ENCODE peak calls at places on chromosome 20, in six cellular contexts. A is GM19239; F is cardiac fibroblast; R is head of caudate nucleus; W is stimulated activated CD4-positive, alpha-beta T cell treated with anti-CD3 and anti-CD28 coated beads, Interleukin-4, amount 100 ng/mL, for 48 hours; T is pancreas. P is an unnamed sample.

GRCh38 chr20:22248052-22248667 is 336.2 kb downstream of the FOXA2 start:
- DNase-seq in W (no peak), T (no peak), A (no peak), R (no peak), F (no peak), P (no peak)

GRCh38 chr20:13464702-13465101 is 174.0 kb downstream of the TASP1 start:
- DNase-seq in A (no peak), F (no peak), T (no peak), R (no peak), W (no peak), P (no peak)

GRCh38 chr20:10131612-10132345 is 86.9 kb upstream of the SNAP25 start:
- DNase-seq in R (peak), A (no peak), F (peak), W (no peak), T (peak), P (no peak)

GRCh38 chr20:34980543-34981213 is 25.0 kb downstream of the MYH7B start:
- DNase-seq in R (no peak), T (no peak), W (no peak), A (no peak), F (no peak), P (no peak)

GRCh38 chr20:37622728-37623127 is 71.1 kb upstream of the CTNNBL1 start:
- DNase-seq in F (no peak), A (no peak), T (no peak), R (no peak), W (no peak), P (no peak)

GRCh38 chr20:23258747-23259121 is 91.9 kb upstream of the NXT1 start:
- DNase-seq in W (no peak), F (no peak), T (no peak), R (no peak), A (no peak), P (no peak)

GRCh38 chr20:63595416-63596127 is 21.5 kb upstream of the HELZ2 start:
- DNase-seq in W (no peak), F (no peak), R (no peak), T (no peak), A (no peak), P (no peak)

GRCh38 chr20:8168785-8169288 is 36.8 kb downstream of the PLCB1 start:
- DNase-seq in T (no peak), W (no peak), A (no peak), F (no peak), R (no peak), P (no peak)

GRCh38 chr20:50478162-50479036 is 31.8 kb upstream of the PTPN1 start:
- DNase-seq in W (peak), T (peak), A (peak), F (peak), R (peak), P (peak)

GRCh38 chr20:31869673-31869941 is 720 bp downstream of the DUSP15 start:
- DNase-seq in F (no peak), A (no peak), R (no peak), T (no peak), W (no peak), P (no peak)

GRCh38 chr20:10300582-10301108 is 82.0 kb downstream of the SNAP25 start:
- DNase-seq in F (no peak), R (no peak), T (no peak), W (no peak), A (no peak), P (no peak)

GRCh38 chr20:63846128-63846771 is 15.0 kb upstream of the ABHD16B start:
- DNase-seq in T (no peak), W (no peak), R (no peak), A (no peak), F (peak), P (no peak)

GRCh38 chr20:373171-373890 is 7.2 kb upstream of the TRIB3 start:
- DNase-seq in W (no peak), R (no peak), T (no peak), A (no peak), F (peak), P (no peak)

GRCh38 chr20:18057106-18057993 is at the start of gene OVOL2:
- DNase-seq in T (peak), W (no peak), A (peak), R (no peak), F (no peak), P (no peak)

GRCh38 chr20:19977373-19977770 is 39.8 kb upstream of the NAA20 start:
- DNase-seq in W (no peak), T (no peak), A (no peak), R (no peak), F (no peak), P (no peak)

GRCh38 chr20:63500151-63500901 is 1.4 kb upstream of the EEF1A2 start:
- DNase-seq in T (no peak), R (no peak), F (no peak), A (no peak), W (no peak), P (no peak)

GRCh38 chr20:23270427-23270911 is 80.1 kb upstream of the NXT1 start:
- DNase-seq in T (no peak), R (no peak), A (no peak), W (no peak), F (peak), P (no peak)

GRCh38 chr20:56810141-56810540 is 181.0 kb downstream of the TFAP2C start:
- DNase-seq in T (no peak), F (peak), R (no peak), A (no peak), W (no peak), P (no peak)

GRCh38 chr20:45993197-45993951 is 15.3 kb upstream of the MMP9 start:
- DNase-seq in R (no peak), F (no peak), T (no peak), W (no peak), A (no peak), P (no peak)

GRCh38 chr20:41573955-41574354 is 44.2 kb downstream of the CHD6 start:
- DNase-seq in R (no peak), T (no peak), W (no peak), F (no peak), A (no peak), P (no peak)

GRCh38 chr20:62356143-62356947 is 10.8 kb downstream of the LAMA5 start:
- DNase-seq in W (no peak), F (peak), T (peak), A (no peak), R (no peak), P (no peak)

GRCh38 chr20:58140787-58141396 is 87.6 kb downstream of the ANKRD60 start:
- DNase-seq in T (no peak), F (no peak), R (no peak), A (no peak), W (no peak), P (no peak)

GRCh38 chr20:7695622-7696021 is 244.6 kb downstream of the HAO1 start:
- DNase-seq in W (no peak), A (no peak), T (no peak), R (no peak), F (no peak), P (no peak)

GRCh38 chr20:32893263-32893877 is 34.6 kb downstream of the EFCAB8 start:
- DNase-seq in R (no peak), A (no peak), F (no peak), W (no peak), T (no peak), P (no peak)

GRCh38 chr20:61959301-61959700 is 106.4 kb downstream of the TAF4 start:
- DNase-seq in R (no peak), W (no peak), A (no peak), T (no peak), F (no peak), P (no peak)

GRCh38 chr20:20286061-20286460 is 81.8 kb upstream of the INSM1 start:
- DNase-seq in A (no peak), F (no peak), T (no peak), R (no peak), W (no peak), P (no peak)

GRCh38 chr20:36847009-36847709 is 28.8 kb upstream of the TLDC2 start:
- DNase-seq in T (no peak), A (no peak), W (no peak), R (peak), F (peak), P (no peak)

GRCh38 chr20:51529758-51530157 is 12.8 kb downstream of the NFATC2 start:
- DNase-seq in A (no peak), R (no peak), F (no peak), W (peak), T (no peak), P (peak)

GRCh38 chr20:16028923-16029322 is 544.3 kb downstream of the KIF16B start:
- DNase-seq in A (no peak), W (no peak), R (no peak), F (no peak), T (no peak), P (no peak)

GRCh38 chr20:4283011-4283410 is 267.7 kb upstream of the RNF24 start:
- DNase-seq in F (no peak), R (no peak), T (no peak), A (no peak), W (no peak), P (no peak)

GRCh38 chr20:63693975-63694595 is 2.4 kb upstream of the TNFRSF6B start:
- DNase-seq in F (no peak), R (no peak), A (no peak), T (peak), W (no peak), P (no peak)

GRCh38 chr20:33883164-33883563 is 72.0 kb downstream of the CHMP4B start:
- DNase-seq in F (no peak), W (no peak), A (no peak), T (no peak), R (no peak), P (peak)

GRCh38 chr20:51631011-51631950 is 88.8 kb upstream of the NFATC2 start:
- DNase-seq in W (peak), R (no peak), A (no peak), F (peak), T (no peak), P (no peak)

GRCh38 chr20:16236589-16237241 is 336.5 kb downstream of the KIF16B start:
- DNase-seq in W (no peak), T (no peak), A (no peak), R (no peak), F (no peak), P (no peak)

P was measured in stimulated activated naive B cell treated with anti-CD40 and anti-IgM and Interleukin-4, amounts not matched to agents 10 μg/mL and 1 μg/mL and 100 μg/mL, for 72 hours.